ENCODE peak calls at places on chromosomes 4 and X, in four cellular contexts. R, C, K and B are unnamed samples.
A peak's percentile ranks its signal among the peaks of the same experiment; 100 is the strongest.

GRCh38 chr4:146846882-146847281 is 98.8 kb downstream of the TTC29 start:
- DNase-seq in K (no peak), R (no peak), C (no peak), B (no peak)

GRCh38 chr4:53591372-53591892 is at the start of gene LNX1:
- DNase-seq in K (no peak), R (no peak), C (no peak), B (no peak)

GRCh38 chr4:30619679-30620078 is 100.5 kb upstream of the PCDH7 start:
- DNase-seq in R (no peak), K (no peak), C (peak; percentile 30), B (peak; percentile 21)

GRCh38 chr4:134722306-134722705 is 520.7 kb upstream of the PABPC4L start:
- DNase-seq in K (no peak), R (no peak), C (no peak), B (no peak)

GRCh38 chrX:47093248-47093647 is 15.0 kb downstream of the RGN start:
- DNase-seq in R (peak; percentile 12), K (peak; percentile 15), C (peak; percentile 61), B (peak; percentile 53)

GRCh38 chr4:53633608-53634007 is 42.3 kb upstream of the LNX1 start:
- DNase-seq in R (no peak), K (no peak), C (peak; percentile 73), B (peak; percentile 92)

GRCh38 chr4:21304061-21304541 is 603.8 kb downstream of the PACRGL start:
- DNase-seq in K (peak; percentile 60), C (no peak), R (peak; percentile 57), B (no peak)

GRCh38 chrX:153968754-153969124 is 2.9 kb downstream of the HCFC1 start:
- DNase-seq in K (peak; percentile 55), C (no peak), R (peak; percentile 79), B (no peak)

GRCh38 chrX:33195698-33196097 is 15.7 kb downstream of the DMD start:
- DNase-seq in K (no peak), C (no peak), R (no peak), B (no peak)

GRCh38 chrX:120299928-120300327 is 11.3 kb downstream of the TMEM255A start:
- DNase-seq in K (no peak), C (no peak), R (no peak), B (no peak)
- TF ChIP-seq CTCF in K (peak; percentile 9), C (no peak), R (no peak), B (no peak)

DNA sequence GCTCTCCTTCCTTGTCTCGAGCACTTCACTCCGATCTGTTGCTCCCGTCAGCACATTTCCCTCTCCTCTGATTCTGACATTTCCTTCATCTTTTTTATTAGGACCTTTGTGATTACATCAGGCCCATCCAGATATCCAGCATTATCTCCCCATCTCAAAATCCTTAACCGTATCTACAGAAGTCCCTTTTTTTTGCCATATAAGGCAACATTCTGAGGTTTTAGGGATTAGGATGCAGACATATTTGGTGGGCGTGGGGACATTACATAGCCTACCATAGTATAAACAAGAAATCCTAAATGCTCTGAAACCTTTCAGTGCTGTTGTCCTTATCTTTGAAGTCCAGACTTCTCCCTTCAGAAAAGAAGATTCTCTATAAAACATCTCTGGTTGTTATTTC is 505.0 kb upstream of the PITX2 start:
- DNase-seq in R (no peak), K (no peak), C (no peak), B (peak; percentile 59)
- H3K4me3 ChIP-seq in R (no peak overlapping the region), K (no peak overlapping the region), C (no peak overlapping the region), B (no peak overlapping the region)

DNA sequence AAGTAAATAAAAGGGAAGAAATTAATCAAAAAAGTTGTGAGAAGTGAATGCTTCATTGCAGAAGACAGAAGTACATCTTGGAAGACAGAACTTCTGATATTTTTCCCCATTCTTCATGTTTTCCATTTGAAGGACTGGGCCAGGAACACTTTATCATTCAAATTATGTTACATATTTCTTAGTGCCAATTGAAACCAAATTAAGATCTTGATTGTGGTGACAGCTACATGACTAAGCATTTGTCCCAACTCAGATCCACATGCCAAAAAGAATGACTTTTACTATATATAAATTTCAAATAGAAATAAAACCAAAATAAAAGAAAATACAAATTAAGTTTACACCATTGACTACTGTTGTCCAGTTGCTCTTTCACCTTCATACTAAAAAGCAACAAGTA is 14.0 kb upstream of the FGF5 start:
- DNase-seq in K (no peak), R (no peak), C (no peak), B (no peak)
- TF ChIP-seq CTCF in K (no peak), R (no peak), C (no peak), B (no peak)

GRCh38 chr4:60683357-60683756 is 516.8 kb upstream of the ADGRL3 start:
- DNase-seq in C (peak; percentile 71), R (no peak), K (no peak), B (peak; percentile 32)
- H3K4me3 ChIP-seq in C (peak overlapping the region; percentile 28), R (no peak overlapping the region), K (no peak overlapping the region), B (no peak overlapping the region)

GRCh38 chr4:139028191-139028661 is 12.6 kb downstream of the NOCT start:
- DNase-seq in K (peak; percentile 25), R (no peak), C (no peak), B (no peak)
- TF ChIP-seq CTCF in K (no peak), R (no peak), C (no peak), B (no peak)

GRCh38 chr4:38803833-38804653 is 548 bp downstream of the TLR1 start:
- DNase-seq in C (no peak), K (no peak), R (no peak), B (peak; percentile 72)
- H3K4me3 ChIP-seq in C (peak overlapping the region; percentile 2), K (no peak overlapping the region), R (no peak overlapping the region), B (no peak overlapping the region)

DNA sequence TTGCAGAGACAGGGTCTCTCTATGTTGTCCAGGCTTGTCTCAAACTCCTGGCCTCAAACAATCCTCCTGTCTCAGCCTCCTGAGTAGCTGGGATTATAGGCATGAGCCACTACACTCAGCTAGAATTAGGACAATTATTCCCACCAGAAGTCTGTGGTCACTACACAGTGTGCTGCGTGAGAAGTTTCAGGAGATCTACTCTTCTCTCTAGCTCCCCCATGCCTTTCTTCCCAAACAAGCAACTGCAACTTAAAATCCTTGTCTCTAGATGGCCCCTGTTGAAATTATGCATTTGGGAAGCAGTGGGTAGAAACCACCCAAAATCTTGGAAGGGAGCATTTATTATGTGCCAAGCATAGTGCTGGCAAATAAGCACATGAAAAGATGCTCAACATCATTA is 21.1 kb upstream of the MAP7D3 start:
- DNase-seq in C (no peak), R (no peak), K (no peak), B (no peak)
- TF ChIP-seq CTCF in C (peak; percentile 15), R (no peak), K (peak; percentile 19), B (peak; percentile 30)

GRCh38 chr4:7910721-7911015 is 29.0 kb downstream of the AFAP1 start:
- DNase-seq in K (no peak), R (no peak), C (no peak), B (no peak)
- H3K4me3 ChIP-seq in K (peak overlapping the region; percentile 7), R (peak overlapping the region; percentile 20), C (peak overlapping the region; percentile 52), B (peak overlapping the region; percentile 41)

DNA sequence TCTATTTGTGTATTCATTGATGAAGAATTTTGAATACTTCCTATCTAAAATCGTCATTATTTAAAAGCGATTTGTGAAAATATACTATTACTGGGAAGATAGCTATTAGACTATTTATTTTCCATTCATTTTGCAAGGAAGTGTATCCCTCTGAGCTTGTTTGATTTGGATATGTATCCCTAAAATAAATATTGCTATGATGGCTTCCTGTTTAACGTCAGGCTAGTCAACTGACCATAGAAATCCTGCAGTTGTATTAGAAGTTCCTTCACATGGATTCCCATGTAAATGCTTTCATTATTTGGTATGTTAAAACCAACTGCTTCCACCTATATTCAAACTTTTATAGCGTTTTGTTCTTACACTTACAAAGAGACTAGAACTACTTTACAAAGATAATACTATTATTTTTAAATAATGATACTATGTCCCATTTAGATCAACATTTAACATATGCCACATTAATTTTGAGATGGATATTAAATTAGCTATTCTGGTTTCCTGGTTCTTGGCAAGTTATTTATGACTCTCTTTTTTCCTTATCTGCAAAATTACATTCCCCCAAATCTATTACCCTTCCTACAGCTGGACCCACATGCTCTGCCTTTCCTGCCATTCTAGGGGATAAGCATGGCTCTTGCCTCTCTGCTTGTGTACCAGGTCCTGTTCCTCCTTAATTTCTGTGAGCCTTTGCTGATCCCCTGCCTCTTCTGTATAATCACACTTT is 26.7 kb upstream of the PDE5A start:
- DNase-seq in R (no peak), C (no peak), K (no peak), B (no peak)
- TF ChIP-seq CTCF in R (no peak), C (no peak), K (no peak), B (no peak)

GRCh38 chrX:107935200-107935599 is 47.0 kb downstream of the TEX13B start:
- DNase-seq in C (peak; percentile 17), R (no peak), K (no peak), B (no peak)
- H3K4me3 ChIP-seq in C (no peak overlapping the region), R (no peak overlapping the region), K (no peak overlapping the region), B (peak overlapping the region; percentile 46)